ENCODE peak calls at places on chromosome 11, in five cellular contexts. J is PC-9, V is PC-3, R is left ventricle myocardium inferior, T is ascending aorta. H is an unnamed sample. For H3K4me1 and H3K27me3, the result is how much of the 10 kb centered on the place peaks cover.

GRCh38 chr11:68146010-68146540 is 24.9 kb upstream of the CHKA start:
- DNase-seq in J (peak), V (peak), R (peak), T (peak), H (no peak)

GRCh38 chr11:77141034-77141433 is 13.0 kb downstream of the MYO7A start:
- DNase-seq in J (peak), V (peak), R (no peak), T (no peak), H (no peak)

GRCh38 chr11:99419991-99420390 is 399.2 kb downstream of the CNTN5 start:
- DNase-seq in J (no peak), V (peak), R (no peak), T (no peak), H (no peak)

GRCh38 chr11:122882809-122883681 is 486 bp downstream of the JHY start:
- DNase-seq in J (peak), V (peak), R (peak), T (peak), H (peak)

GRCh38 chr11:14179126-14179820 is 179.7 kb downstream of the RRAS2 start:
- DNase-seq in J (no peak), V (no peak), R (no peak), T (no peak), H (no peak)

GRCh38 chr11:5266609-5267008 is 3.1 kb downstream of the HBE1 start:
- DNase-seq in J (no peak), V (no peak), R (no peak), T (no peak), H (no peak)

GRCh38 chr11:71370020-71370747 is 78.0 kb downstream of the DHCR7 start:
- DNase-seq in J (no peak), V (no peak), R (no peak), T (no peak), H (no peak)

GRCh38 chr11:67033661-67034166 is 10.8 kb downstream of the SYT12 start:
- DNase-seq in J (peak), V (peak), R (no peak), T (no peak), H (no peak)

GRCh38 chr11:71245601-71246391 is 6.6 kb downstream of the SHANK2 start:
- DNase-seq in J (no peak), V (no peak), R (no peak), T (peak), H (no peak)

GRCh38 chr11:36213050-36213840 is 76.0 kb downstream of the COMMD9 start:
- DNase-seq in J (no peak), V (no peak), R (no peak), T (no peak), H (no peak)

GRCh38 chr11:130166457-130166784 is 6.8 kb downstream of the ST14 start:
- DNase-seq in J (peak), V (peak), R (no peak), T (no peak), H (no peak)

GRCh38 chr11:104003491-104003890 is 32.9 kb upstream of the DDI1 start:
- DNase-seq in J (no peak), V (no peak), R (no peak), T (no peak), H (no peak)

GRCh38 chr11:44955019-44955738 is 4.5 kb upstream of the TP53I11 start:
- DNase-seq in J (peak), V (peak), R (peak), T (peak), H (no peak)

GRCh38 chr11:11332141-11332710 is 20.8 kb downstream of the CSNK2A3 start:
- DNase-seq in J (no peak), V (peak), R (no peak), T (no peak), H (no peak)

GRCh38 chr11:19627566-19627965 is 85.1 kb upstream of the NAV2 start:
- DNase-seq in J (no peak), V (no peak), R (no peak), T (no peak), H (no peak)
- H3K4me1 ChIP-seq in J (under half), V (under half), R (under half), T (under half), H (under half)

GRCh38 chr11:64058494-64058893 is 22.8 kb downstream of the FLRT1 start:
- DNase-seq in J (no peak), V (no peak), R (peak), T (no peak), H (no peak)
- H3K27me3 ChIP-seq in J (under half), V (under half), R (under half), T (under half), H (under half)

DNA sequence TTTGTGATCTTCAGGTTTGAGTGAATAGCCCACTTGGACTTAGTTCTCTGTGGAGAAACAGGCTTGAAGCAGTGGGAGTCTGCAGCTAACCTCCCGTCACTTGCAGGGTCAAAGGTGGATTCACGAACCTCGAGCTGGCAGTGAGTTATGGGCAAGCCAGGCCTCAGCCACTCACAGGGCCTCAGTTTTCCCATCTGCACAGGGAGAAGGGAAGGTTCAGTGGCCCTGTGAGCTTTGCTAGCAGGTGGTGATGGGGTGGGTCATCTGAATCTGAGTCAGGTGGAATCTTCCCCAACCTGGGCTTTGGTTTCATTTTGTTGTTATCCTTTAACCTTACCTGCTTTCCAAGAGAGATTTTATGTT is 86.6 kb upstream of the GRIK4 start:
- DNase-seq in J (no peak), V (no peak), R (no peak), T (no peak), H (no peak)
- H3K4me1 ChIP-seq in J (under half), V (under half), R (under half), T (under half), H (under half)

GRCh38 chr11:115389790-115390189 is 114.4 kb downstream of the CADM1 start:
- DNase-seq in J (no peak), V (no peak), R (no peak), T (no peak), H (no peak)

GRCh38 chr11:115396533-115396932 is 107.7 kb downstream of the CADM1 start:
- DNase-seq in J (no peak), V (no peak), R (no peak), T (no peak), H (no peak)

GRCh38 chr11:115390441-115390840 is 113.8 kb downstream of the CADM1 start:
- DNase-seq in J (no peak), V (no peak), R (no peak), T (no peak), H (no peak)

GRCh38 chr11:115391598-115391997 is 112.6 kb downstream of the CADM1 start:
- DNase-seq in J (no peak), V (no peak), R (no peak), T (no peak), H (no peak)

DNA sequence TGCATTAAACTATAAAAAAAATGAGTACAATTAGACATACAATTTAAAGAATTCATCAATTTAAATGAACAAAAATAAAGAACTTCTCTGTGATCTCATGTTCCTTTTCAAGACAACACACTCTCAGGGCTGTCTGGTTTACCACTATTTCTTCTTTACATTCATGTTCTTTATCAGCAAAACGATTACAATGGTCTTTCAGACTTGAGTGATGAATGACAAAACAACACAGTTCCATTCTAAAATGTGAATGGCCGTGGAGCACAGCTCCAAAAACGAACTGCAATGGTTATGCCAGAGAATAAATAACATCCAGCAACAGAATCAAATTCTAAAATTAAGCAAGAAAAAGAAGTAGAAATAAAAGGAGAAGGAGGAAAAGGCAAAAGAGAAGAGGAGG is 113.1 kb downstream of the CADM1 start:
- DNase-seq in J (no peak), V (no peak), R (no peak), T (no peak), H (no peak)
- H3K27me3 ChIP-seq in J (under half), V (under half), R (under half), T (under half), H (under half)

GRCh38 chr11:15489281-15489680 is 374.6 kb downstream of the INSC start:
- DNase-seq in J (peak), V (no peak), R (no peak), T (no peak), H (no peak)
- H3K4me1 ChIP-seq in J (under half), V (under half), R (under half), T (under half), H (under half)

GRCh38 chr11:17588166-17588565 is 41.1 kb downstream of the OTOG start:
- DNase-seq in J (no peak), V (no peak), R (no peak), T (peak), H (no peak)
- H3K27me3 ChIP-seq in J (half or more), V (half or more), R (under half), T (under half), H (under half)

DNA sequence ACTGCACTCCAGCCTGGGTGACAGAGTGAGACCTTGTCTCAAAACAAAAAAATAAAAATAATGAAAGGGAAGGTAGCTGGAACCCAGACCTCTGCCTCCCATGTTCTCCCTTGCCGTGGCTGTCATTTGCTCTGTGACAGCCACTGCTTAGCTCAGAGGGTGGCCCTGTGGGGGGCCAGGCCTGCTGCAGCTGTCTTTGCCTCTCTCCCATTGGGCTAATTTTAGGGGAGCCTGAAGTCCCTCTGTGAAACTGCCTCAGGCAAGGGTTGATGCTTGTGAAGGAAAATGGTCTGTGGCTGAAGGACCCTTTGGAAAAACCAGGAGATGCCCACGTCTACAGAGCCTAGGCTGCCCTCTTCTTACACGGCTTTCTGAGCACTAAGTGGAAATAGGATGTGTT is 42.9 kb downstream of the C11orf91 start:
- DNase-seq in J (no peak), V (no peak), R (no peak), T (no peak), H (no peak)
- H3K4me1 ChIP-seq in J (under half), V (under half), R (under half), T (under half), H (under half)

GRCh38 chr11:2927851-2928604 is 1.2 kb downstream of the PHLDA2 start:
- DNase-seq in J (peak), V (peak), R (peak), T (no peak), H (no peak)
- H3K27me3 ChIP-seq in J (under half), V (under half), R (half or more), T (under half), H (under half)

DNA sequence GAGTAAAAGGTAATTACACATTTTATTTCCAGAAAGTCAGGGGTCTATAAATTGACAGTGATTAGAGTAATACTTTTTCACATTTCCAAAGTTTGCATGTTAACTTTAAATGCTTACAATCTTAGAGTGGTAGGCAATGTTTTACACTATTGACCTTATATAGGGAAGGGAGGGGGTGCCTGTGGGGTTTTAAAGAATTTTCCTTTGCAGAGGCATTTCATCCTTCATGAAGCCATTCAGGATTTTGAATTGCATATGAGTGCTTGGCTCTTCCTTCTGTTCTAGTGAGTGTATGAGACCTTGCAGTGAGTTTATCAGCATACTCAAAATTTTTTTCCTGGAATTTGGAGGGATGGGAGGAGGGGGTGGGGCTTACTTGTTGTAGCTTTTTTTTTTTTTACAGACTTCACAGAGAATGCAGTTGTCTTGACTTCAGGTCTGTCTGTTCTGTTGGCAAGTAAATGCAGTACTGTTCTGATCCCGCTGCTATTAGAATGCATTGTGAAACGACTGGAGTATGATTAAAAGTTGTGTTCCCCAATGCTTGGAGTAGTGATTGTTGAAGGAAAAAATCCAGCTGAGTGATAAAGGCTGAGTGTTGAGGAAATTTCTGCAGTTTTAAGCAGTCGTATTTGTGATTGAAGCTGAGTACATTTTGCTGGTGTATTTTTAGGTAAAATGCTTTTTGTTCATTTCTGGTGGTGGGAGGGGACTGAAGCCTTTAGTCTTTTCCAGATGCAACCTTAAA is 5.3 kb downstream of the MALAT1 start:
- DNase-seq in J (no peak), V (no peak), R (no peak), T (no peak), H (peak)
- H3K4me1 ChIP-seq in J (half or more), V (under half), R (half or more), T (under half), H (half or more)

GRCh38 chr11:31802000-31802551 is 9.0 kb downstream of the PAX6 start:
- DNase-seq in J (no peak), V (no peak), R (no peak), T (no peak), H (no peak)
- H3K27me3 ChIP-seq in J (under half), V (under half), R (half or more), T (half or more), H (under half)